ENCODE peak calls at places on chromosomes 5 and 9, in ten cellular contexts. N is activated B cell treated with CpG ODN at 0.5 μM for 24 hours; M is DMS153; X is endodermal cell; P is mesothelial cell of epicardium; W is stimulated activated CD4-positive, alpha-beta T cell treated with anti-CD3 and anti-CD28 coated beads, Interleukin-2, amount 100 ng/mL, for 48 hours; Z is AG04450; H is HT1080; C is fibroblast of the aortic adventitia; F is HEK293T. Y is an unnamed sample.

GRCh38 chr9:70021026-70021571 is 22.5 kb upstream of the MAMDC2 start:
- DNase-seq in P (no peak), H (peak), N (no peak), W (no peak), M (no peak), Z (peak), C (peak), X (no peak), F (no peak), Y (peak)

GRCh38 chr5:169177431-169177694 is 123.6 kb downstream of the SLIT3 start:
- DNase-seq in W (no peak), H (no peak), M (no peak), F (no peak), Z (no peak), C (no peak), P (no peak), X (no peak), N (no peak), Y (no peak)

GRCh38 chr5:51829226-51829625 is 446.0 kb downstream of the ISL1 start:
- DNase-seq in M (no peak), Z (no peak), F (no peak), N (no peak), C (no peak), H (peak), P (no peak), X (no peak), W (no peak), Y (no peak)

GRCh38 chr9:92759990-92760893 is 4.4 kb downstream of the BICD2 start:
- DNase-seq in H (no peak), X (no peak), F (no peak), P (no peak), Z (no peak), M (no peak), W (no peak), N (no peak), C (no peak), Y (no peak)

GRCh38 chr9:8651126-8651525 is 851.5 kb upstream of the DMAC1 start:
- DNase-seq in N (no peak), F (no peak), H (no peak), W (no peak), C (no peak), X (no peak), P (no peak), Z (no peak), M (no peak), Y (no peak)

GRCh38 chr5:95976606-95977005 is 15.0 kb upstream of the ELL2 start:
- DNase-seq in Z (no peak), W (no peak), H (no peak), N (no peak), P (no peak), C (no peak), X (no peak), F (no peak), M (no peak), Y (no peak)

GRCh38 chr9:88742483-88742882 is 207.5 kb downstream of the NXNL2 start:
- DNase-seq in N (no peak), X (no peak), F (no peak), Z (no peak), C (peak), P (no peak), W (no peak), M (no peak), H (no peak), Y (peak)

GRCh38 chr5:124747770-124748686 is 1.6 kb upstream of the ZNF608 start:
- DNase-seq in M (peak), F (no peak), P (no peak), W (no peak), N (peak), H (no peak), C (peak), X (no peak), Z (no peak), Y (no peak)

GRCh38 chr9:129080608-129081387 is at the start of gene DOLPP1:
- DNase-seq in H (peak), X (peak), Z (peak), F (peak), W (peak), N (peak), C (peak), M (peak), P (peak), Y (peak)

GRCh38 chr5:158609729-158610128 is 490.0 kb downstream of the EBF1 start:
- DNase-seq in Z (no peak), F (no peak), X (no peak), P (no peak), W (no peak), N (no peak), C (no peak), H (no peak), M (no peak), Y (peak)

GRCh38 chr5:178108966-178109365 is 4.4 kb upstream of the N4BP3 start:
- DNase-seq in N (no peak), P (no peak), C (no peak), F (no peak), M (no peak), H (no peak), Z (no peak), X (no peak), W (no peak), Y (no peak)

GRCh38 chr5:159826351-159827222 is 89.7 kb upstream of the ADRA1B start:
- DNase-seq in X (no peak), C (peak), P (no peak), N (no peak), Z (no peak), H (peak), W (no peak), M (no peak), F (no peak), Y (peak)

GRCh38 chr9:128712451-128713410 is 10.4 kb downstream of the PKN3 start:
- DNase-seq in C (no peak), N (no peak), X (peak), M (no peak), F (no peak), Z (no peak), P (no peak), W (no peak), H (no peak), Y (no peak)

GRCh38 chr5:181188700-181189362 is 16.2 kb downstream of the TRIM7 start:
- DNase-seq in Z (peak), F (peak), W (peak), C (peak), H (peak), P (no peak), M (no peak), X (peak), N (peak), Y (peak)

GRCh38 chr5:170632266-170632984 is 128.6 kb downstream of the KCNIP1 start:
- DNase-seq in W (no peak), P (no peak), C (no peak), H (no peak), N (no peak), Z (no peak), M (no peak), F (no peak), X (peak), Y (no peak)

GRCh38 chr5:172044631-172045314 is 38.3 kb upstream of the FBXW11 start:
- DNase-seq in P (no peak), Z (no peak), H (no peak), W (no peak), C (no peak), M (no peak), F (no peak), X (peak), N (no peak), Y (no peak)

GRCh38 chr5:134509308-134510040 is 16.0 kb upstream of the JADE2 start:
- DNase-seq in H (peak), P (no peak), W (no peak), X (no peak), C (peak), Z (no peak), N (no peak), F (no peak), M (no peak), Y (no peak)

GRCh38 chr5:57277085-57277484 is 103.2 kb downstream of the GPBP1 start:
- DNase-seq in H (no peak), M (no peak), W (no peak), F (no peak), X (no peak), N (no peak), C (peak), P (no peak), Z (no peak), Y (no peak)

GRCh38 chr9:83967083-83967482 is 12.9 kb downstream of the HNRNPK start:
- DNase-seq in N (no peak), M (no peak), W (no peak), P (no peak), Z (no peak), F (no peak), H (no peak), C (no peak), X (no peak), Y (no peak)

GRCh38 chr5:138948391-138949222 is 73.5 kb upstream of the LRRTM2 start:
- DNase-seq in F (no peak), H (no peak), M (no peak), P (no peak), N (no peak), C (no peak), Z (no peak), X (no peak), W (no peak), Y (no peak)

GRCh38 chr5:125411163-125412050 is 665.0 kb upstream of the ZNF608 start:
- DNase-seq in P (no peak), Z (no peak), N (no peak), M (no peak), X (peak), H (peak), F (peak), C (peak), W (no peak), Y (peak)

GRCh38 chr9:34338664-34339063 is 9.3 kb downstream of the NUDT2 start:
- DNase-seq in F (no peak), W (no peak), C (no peak), P (no peak), X (no peak), M (no peak), N (no peak), H (no peak), Z (no peak), Y (no peak)

GRCh38 chr5:96172436-96172835 is 210.8 kb upstream of the ELL2 start:
- DNase-seq in Z (peak), X (no peak), N (no peak), W (no peak), M (no peak), F (no peak), C (peak), P (no peak), H (no peak), Y (peak)

GRCh38 chr5:77546-77945 is 14.4 kb upstream of the PLEKHG4B start:
- DNase-seq in H (no peak), P (no peak), W (no peak), F (no peak), C (no peak), M (no peak), N (no peak), X (no peak), Z (no peak), Y (no peak)

GRCh38 chr9:126228111-126228778 is 98.4 kb upstream of the MVB12B start:
- DNase-seq in X (peak), H (no peak), C (no peak), P (no peak), N (no peak), M (no peak), F (no peak), Z (no peak), W (no peak), Y (no peak)

GRCh38 chr5:41955432-41956024 is 30.4 kb downstream of the FBXO4 start:
- DNase-seq in C (no peak), F (no peak), W (no peak), X (no peak), P (no peak), Z (no peak), H (no peak), N (no peak), M (no peak), Y (no peak)

GRCh38 chr5:44845777-44846176 is 37.0 kb downstream of the MRPS30 start:
- DNase-seq in W (no peak), H (no peak), X (no peak), Z (no peak), C (no peak), P (no peak), M (peak), N (no peak), F (no peak), Y (no peak)

GRCh38 chr9:136722969-136723356 is 10.6 kb downstream of the DIPK1B start:
- DNase-seq in X (no peak), H (peak), Z (no peak), M (no peak), P (no peak), W (no peak), F (no peak), C (no peak), N (no peak), Y (no peak)

GRCh38 chr5:140324041-140324833 is 21.3 kb upstream of the PFDN1 start:
- DNase-seq in F (no peak), Z (no peak), W (no peak), M (no peak), X (peak), H (no peak), N (no peak), C (no peak), P (no peak), Y (no peak)

GRCh38 chr5:33867236-33867635 is 24.6 kb downstream of the ADAMTS12 start:
- DNase-seq in H (no peak), N (no peak), F (no peak), M (no peak), X (no peak), C (no peak), P (no peak), W (no peak), Z (no peak), Y (no peak)

GRCh38 chr5:173515526-173515925 is 100.9 kb downstream of the BOD1 start:
- DNase-seq in H (no peak), P (no peak), W (no peak), M (no peak), Z (peak), C (peak), X (no peak), F (no peak), N (no peak), Y (no peak)

GRCh38 chr5:142677212-142677611 is 8.7 kb downstream of the FGF1 start:
- DNase-seq in N (no peak), X (no peak), M (no peak), Z (no peak), H (peak), F (no peak), P (no peak), C (no peak), W (no peak), Y (no peak)

GRCh38 chr9:116952434-116952805 is 265.3 kb downstream of the TRIM32 start:
- DNase-seq in X (no peak), M (no peak), H (no peak), F (no peak), W (no peak), P (no peak), N (no peak), Z (no peak), C (no peak), Y (no peak)

GRCh38 chr5:1183424-1184162 is 17.8 kb upstream of the SLC6A19 start:
- DNase-seq in H (no peak), W (no peak), M (no peak), Z (no peak), F (no peak), N (no peak), C (no peak), P (no peak), X (no peak), Y (no peak)

GRCh38 chr5:72293495-72294055 is 26.5 kb downstream of the MRPS27 start:
- DNase-seq in M (no peak), X (no peak), N (no peak), W (no peak), H (no peak), Z (no peak), P (no peak), F (no peak), C (no peak), Y (no peak)

GRCh38 chr9:5582835-5583195 is 46.1 kb upstream of the RIC1 start:
- DNase-seq in W (no peak), N (peak), Z (peak), P (no peak), X (no peak), F (no peak), C (peak), H (peak), M (no peak), Y (peak)

GRCh38 chr5:102388235-102388634 is 92.2 kb upstream of the SLCO4C1 start:
- DNase-seq in X (peak), N (no peak), H (no peak), C (no peak), P (no peak), F (no peak), Z (no peak), W (no peak), M (no peak), Y (no peak)

GRCh38 chr5:159175547-159175946 is 33.8 kb downstream of the RNF145 start:
- DNase-seq in W (no peak), N (no peak), Z (no peak), F (no peak), H (no peak), M (no peak), C (peak), X (no peak), P (no peak), Y (no peak)

GRCh38 chr5:2748841-2749513 is 2.5 kb downstream of the IRX2 start:
- DNase-seq in Z (no peak), P (no peak), H (no peak), M (no peak), X (peak), N (no peak), W (no peak), F (no peak), C (no peak), Y (no peak)

Y was measured in brain microvascular endothelial cell.